ENCODE peak calls at places on chromosome 17, in four cellular contexts. J is left ventricle myocardium inferior, H is prostate gland, X is D341Med. N is an unnamed sample.

GRCh38 chr17:17021194-17021863 is 20.9 kb upstream of the MPRIP start:
- DNase-seq in J (peak), H (no peak), X (no peak), N (no peak)

GRCh38 chr17:39608601-39609000 is 881 bp upstream of the NEUROD2 start:
- DNase-seq in J (no peak), H (no peak), X (peak), N (no peak)

GRCh38 chr17:80822700-80823410 is 168.8 kb upstream of the CHMP6 start:
- DNase-seq in J (no peak), H (peak), X (no peak), N (no peak)

GRCh38 chr17:37571674-37572073 is 37.5 kb downstream of the SYNRG start:
- DNase-seq in J (no peak), H (no peak), X (no peak), N (no peak)

GRCh38 chr17:28901866-28902818 is 737 bp downstream of the DHRS13 start:
- DNase-seq in J (peak), H (peak), X (peak), N (no peak)

GRCh38 chr17:17659340-17659739 is 21.9 kb upstream of the RAI1 start:
- DNase-seq in J (no peak), H (no peak), X (no peak), N (no peak)

GRCh38 chr17:46039592-46040186 is 40.6 kb downstream of the STH start:
- DNase-seq in J (peak), H (peak), X (no peak), N (no peak)

GRCh38 chr17:6496116-6496481 is 51.8 kb downstream of the PIMREG start:
- DNase-seq in J (no peak), H (no peak), X (no peak), N (no peak)

GRCh38 chr17:12953126-12953525 is 64.7 kb downstream of the ELAC2 start:
- DNase-seq in J (no peak), H (no peak), X (no peak), N (no peak)

GRCh38 chr17:80486692-80487091 is 10.3 kb upstream of the NPTX1 start:
- DNase-seq in J (no peak), H (no peak), X (no peak), N (no peak)

GRCh38 chr17:73566905-73567782 is 77.1 kb downstream of the SDK2 start:
- DNase-seq in J (no peak), H (peak), X (no peak), N (no peak)

GRCh38 chr17:82330322-82331239 is 3.0 kb downstream of the SECTM1 start:
- DNase-seq in J (no peak), H (no peak), X (peak), N (peak)

GRCh38 chr17:5110816-5111215 is 862 bp downstream of the ZNF232 start:
- DNase-seq in J (no peak), H (no peak), X (no peak), N (no peak)

GRCh38 chr17:8835631-8836364 is 31.7 kb downstream of the PIK3R6 start:
- DNase-seq in J (no peak), H (no peak), X (no peak), N (no peak)

GRCh38 chr17:74919440-74920305 is 3.4 kb downstream of the USH1G start:
- DNase-seq in J (no peak), H (no peak), X (peak), N (no peak)

GRCh38 chr17:48348352-48348751 is 81.7 kb downstream of the SKAP1 start:
- DNase-seq in J (no peak), H (no peak), X (no peak), N (no peak)

GRCh38 chr17:36661047-36661666 is 59.8 kb downstream of the MRM1 start:
- DNase-seq in J (no peak), H (no peak), X (no peak), N (no peak)

GRCh38 chr17:725746-726145 is 6.7 kb upstream of the TLCD3A start:
- DNase-seq in J (no peak), H (no peak), X (no peak), N (no peak)

GRCh38 chr17:27498615-27499316 is 42.5 kb downstream of the KSR1 start:
- DNase-seq in J (no peak), H (no peak), X (no peak), N (no peak)

GRCh38 chr17:74452027-74452840 is 14.2 kb upstream of the CD300A start:
- DNase-seq in J (no peak), H (no peak), X (no peak), N (no peak)

GRCh38 chr17:66605561-66605960 is 229.4 kb upstream of the CACNG5 start:
- DNase-seq in J (no peak), H (no peak), X (no peak), N (no peak)

GRCh38 chr17:69188796-69189195 is 39.8 kb downstream of the ABCA10 start:
- DNase-seq in J (no peak), H (no peak), X (no peak), N (no peak)

GRCh38 chr17:28513476-28513875 is 7.3 kb downstream of the FOXN1 start:
- DNase-seq in J (no peak), H (no peak), X (no peak), N (no peak)

GRCh38 chr17:74750327-74751069 is 2.1 kb downstream of the NHERF1 start:
- DNase-seq in J (no peak), H (no peak), X (no peak), N (no peak)

GRCh38 chr17:21039839-21040575 is 2.8 kb downstream of the USP22 start:
- DNase-seq in J (no peak), H (no peak), X (peak), N (no peak)

GRCh38 chr17:31697838-31698237 is 161.2 kb downstream of the COPRS start:
- DNase-seq in J (no peak), H (no peak), X (no peak), N (no peak)

GRCh38 chr17:61689610-61690180 is 98.7 kb upstream of the NACA2 start:
- DNase-seq in J (no peak), H (no peak), X (no peak), N (no peak)

GRCh38 chr17:38868095-38868967 is 1.5 kb upstream of the LASP1 start:
- DNase-seq in J (peak), H (no peak), X (no peak), N (no peak)

GRCh38 chr17:50258647-50259483 is 15.4 kb upstream of the TMEM92 start:
- DNase-seq in J (no peak), H (no peak), X (peak), N (peak)

GRCh38 chr17:11240841-11241610 is at the start of gene SHISA6:
- DNase-seq in J (no peak), H (peak), X (peak), N (no peak)

GRCh38 chr17:313911-314613 is 38.5 kb downstream of the RPH3AL start:
- DNase-seq in J (no peak), H (no peak), X (no peak), N (no peak)

GRCh38 chr17:58002973-58003372 is 4.1 kb downstream of the SRSF1 start:
- DNase-seq in J (no peak), H (no peak), X (no peak), N (no peak)

N was measured in fibroblast of the conjunctiva.